ENCODE peak calls at places on chromosomes 6 and 20, in eight cellular contexts. One of them, this sample, is unnamed.

GRCh38 chr6:3442444-3443220 is 14.2 kb downstream of the SLC22A23 start:
- DNase-seq in HepG2: no peak
- DNase-seq in HCT116: no peak
- DNase-seq in A549: no peak
- DNase-seq in HL-60: no peak
- DNase-seq in SK-N-SH: no peak
- DNase-seq in GM23338: no peak
- DNase-seq in K562: peak
- DNase-seq in this sample: no peak

GRCh38 chr6:5905431-5906339 is 101.0 kb downstream of the NRN1 start:
- DNase-seq in HepG2: no peak
- DNase-seq in HCT116: no peak
- DNase-seq in A549: no peak
- DNase-seq in HL-60: no peak
- DNase-seq in SK-N-SH: no peak
- DNase-seq in GM23338: no peak
- DNase-seq in K562: no peak
- DNase-seq in this sample: no peak

GRCh38 chr20:57627972-57628650 is 7.9 kb upstream of the ZBP1 start:
- DNase-seq in HepG2: no peak
- DNase-seq in HCT116: no peak
- DNase-seq in A549: no peak
- DNase-seq in HL-60: peak
- DNase-seq in SK-N-SH: no peak
- DNase-seq in GM23338: no peak
- DNase-seq in K562: no peak
- DNase-seq in this sample: no peak

GRCh38 chr20:51196991-51197651 is 174.2 kb upstream of the KCNG1 start:
- DNase-seq in HepG2: no peak
- DNase-seq in HCT116: no peak
- DNase-seq in A549: no peak
- DNase-seq in HL-60: no peak
- DNase-seq in SK-N-SH: no peak
- DNase-seq in GM23338: no peak
- DNase-seq in K562: no peak
- DNase-seq in this sample: no peak

GRCh38 chr6:12353731-12354130 is 63.6 kb downstream of the EDN1 start:
- DNase-seq in HepG2: no peak
- DNase-seq in HCT116: no peak
- DNase-seq in A549: no peak
- DNase-seq in HL-60: no peak
- DNase-seq in SK-N-SH: no peak
- DNase-seq in GM23338: no peak
- DNase-seq in K562: no peak
- DNase-seq in this sample: no peak

GRCh38 chr20:4082406-4083102 is 67.2 kb upstream of the RNF24 start:
- DNase-seq in HepG2: peak
- DNase-seq in HCT116: no peak
- DNase-seq in A549: no peak
- DNase-seq in HL-60: peak
- DNase-seq in SK-N-SH: peak
- DNase-seq in GM23338: peak
- DNase-seq in K562: peak
- DNase-seq in this sample: no peak

GRCh38 chr20:42441196-42441861 is 748.4 kb downstream of the PTPRT start:
- DNase-seq in HepG2: no peak
- DNase-seq in HCT116: no peak
- DNase-seq in A549: no peak
- DNase-seq in HL-60: no peak
- DNase-seq in SK-N-SH: no peak
- DNase-seq in GM23338: no peak
- DNase-seq in K562: no peak
- DNase-seq in this sample: no peak

GRCh38 chr6:106608080-106608668 is 21.1 kb downstream of the RTN4IP1 start:
- DNase-seq in HepG2: peak
- DNase-seq in HCT116: peak
- DNase-seq in A549: peak
- DNase-seq in HL-60: peak
- DNase-seq in SK-N-SH: peak
- DNase-seq in GM23338: peak
- DNase-seq in K562: peak
- DNase-seq in this sample: peak

GRCh38 chr20:39605908-39606307 is 643.8 kb downstream of the DHX35 start:
- DNase-seq in HepG2: no peak
- DNase-seq in HCT116: no peak
- DNase-seq in A549: no peak
- DNase-seq in HL-60: no peak
- DNase-seq in SK-N-SH: no peak
- DNase-seq in GM23338: no peak
- DNase-seq in K562: no peak
- DNase-seq in this sample: no peak

GRCh38 chr6:6788394-6789020 is 200.0 kb downstream of the LY86 start:
- DNase-seq in HepG2: no peak
- DNase-seq in HCT116: no peak
- DNase-seq in A549: no peak
- DNase-seq in HL-60: peak
- DNase-seq in SK-N-SH: no peak
- DNase-seq in GM23338: peak
- DNase-seq in K562: peak
- DNase-seq in this sample: no peak

GRCh38 chr20:10347066-10347465 is 87.0 kb downstream of the MKKS start:
- DNase-seq in HepG2: no peak
- DNase-seq in HCT116: no peak
- DNase-seq in A549: no peak
- DNase-seq in HL-60: no peak
- DNase-seq in SK-N-SH: no peak
- DNase-seq in GM23338: no peak
- DNase-seq in K562: no peak
- DNase-seq in this sample: no peak

GRCh38 chr6:111231078-111231435 is 143.8 kb downstream of the SLC16A10 start:
- DNase-seq in HepG2: no peak
- DNase-seq in HCT116: no peak
- DNase-seq in A549: no peak
- DNase-seq in HL-60: no peak
- DNase-seq in SK-N-SH: no peak
- DNase-seq in GM23338: no peak
- DNase-seq in K562: no peak
- DNase-seq in this sample: no peak

GRCh38 chr20:4025125-4025524 is 9.8 kb upstream of the RNF24 start:
- DNase-seq in HepG2: no peak
- DNase-seq in HCT116: no peak
- DNase-seq in A549: no peak
- DNase-seq in HL-60: no peak
- DNase-seq in SK-N-SH: no peak
- DNase-seq in GM23338: no peak
- DNase-seq in K562: no peak
- DNase-seq in this sample: no peak

DNA sequence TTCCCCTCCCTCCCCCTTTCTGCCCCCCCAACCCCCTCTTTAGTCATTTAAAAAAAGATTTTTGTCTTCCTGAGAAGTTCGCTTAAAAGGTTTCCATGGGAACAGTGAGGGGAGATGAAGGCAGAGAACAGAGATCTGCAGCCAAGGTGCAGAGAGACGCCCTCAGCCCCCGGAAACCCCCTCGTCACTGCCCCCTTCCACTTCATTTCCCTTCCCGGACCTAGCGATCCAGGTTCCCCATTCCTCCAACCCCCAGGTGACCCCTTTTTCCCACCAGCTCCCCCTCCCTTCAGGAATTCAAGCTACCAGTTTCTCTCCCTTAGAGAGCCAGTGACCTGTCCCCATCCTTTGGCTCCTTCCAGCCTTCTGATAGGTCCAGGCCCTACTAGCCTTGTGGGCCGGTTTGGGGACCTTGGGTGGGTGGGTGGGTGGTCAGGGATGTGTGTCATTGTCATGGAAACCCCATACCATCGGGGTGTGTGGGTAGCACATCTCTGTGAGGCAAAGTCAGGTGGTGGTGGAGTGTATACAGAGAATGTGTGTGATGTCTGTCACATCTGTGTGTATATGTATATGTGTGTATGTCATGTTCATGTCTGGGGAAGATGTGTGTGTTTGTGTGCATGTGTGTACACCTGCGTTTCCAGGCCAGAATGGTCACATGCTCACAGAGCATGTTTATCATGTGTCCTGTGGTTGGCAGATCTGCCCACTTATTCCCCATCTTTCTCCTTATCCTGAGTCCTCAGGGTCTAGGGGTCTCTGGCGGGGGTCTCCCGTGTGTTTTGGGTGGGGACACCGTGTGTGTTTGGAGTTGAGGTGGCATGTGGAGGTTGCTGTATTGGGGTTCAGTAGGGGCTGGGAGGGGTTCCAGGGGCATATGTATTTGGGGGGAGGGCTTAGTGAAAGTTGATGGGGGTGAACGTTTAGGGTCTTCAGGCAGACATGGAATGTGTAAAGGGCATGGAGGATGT is 7.0 kb downstream of the SYNGAP1 start:
- DNase-seq in HepG2: no peak
- DNase-seq in HCT116: no peak
- DNase-seq in A549: peak
- DNase-seq in HL-60: no peak
- DNase-seq in SK-N-SH: peak
- DNase-seq in GM23338: peak
- DNase-seq in K562: peak
- DNase-seq in this sample: no peak
- TF ChIP-seq REST in HepG2: no peak
- TF ChIP-seq REST in HCT116: no peak
- TF ChIP-seq REST in A549: no peak
- TF ChIP-seq REST in HL-60: no peak
- TF ChIP-seq REST in SK-N-SH: no peak
- TF ChIP-seq REST in GM23338: no peak
- TF ChIP-seq REST in K562: no peak
- TF ChIP-seq REST in this sample: no peak

DNA sequence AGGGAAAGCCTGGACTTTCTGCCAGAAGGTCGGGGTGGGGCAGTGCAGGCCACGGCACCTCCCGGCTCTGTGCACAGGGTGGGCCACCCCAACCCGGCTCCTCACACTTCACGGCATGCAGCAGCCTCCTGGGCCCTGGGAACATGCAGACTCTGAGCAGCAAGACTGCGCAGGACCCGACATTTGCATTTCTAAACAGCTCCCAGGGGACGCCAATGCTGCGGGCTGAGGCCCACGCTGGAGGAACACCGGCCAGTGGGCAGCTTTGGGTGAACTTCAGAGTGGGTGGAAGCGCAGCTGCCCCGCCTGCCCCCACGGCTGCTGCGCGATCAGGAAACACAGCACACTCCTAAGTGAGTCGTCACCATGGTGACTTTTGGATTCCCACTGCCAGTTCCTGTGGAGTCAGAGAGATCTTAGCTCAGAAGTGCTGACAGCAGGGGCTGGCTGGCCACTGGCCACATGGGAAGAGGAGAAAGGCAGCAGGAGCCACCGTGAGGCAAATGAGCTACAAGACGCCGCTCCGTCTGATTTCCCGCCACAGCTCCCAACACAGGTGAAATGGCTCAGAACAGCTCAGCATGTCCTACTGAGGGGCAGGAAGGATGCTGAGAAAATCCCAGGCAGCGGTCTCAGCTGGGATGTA is 52.1 kb downstream of the RNASET2 start:
- DNase-seq in HepG2: no peak
- DNase-seq in HCT116: no peak
- DNase-seq in A549: no peak
- DNase-seq in HL-60: no peak
- DNase-seq in SK-N-SH: no peak
- DNase-seq in GM23338: peak
- DNase-seq in K562: no peak
- DNase-seq in this sample: no peak
- TF ChIP-seq CTCF in HepG2: no peak
- TF ChIP-seq CTCF in HCT116: no peak
- TF ChIP-seq CTCF in A549: no peak
- TF ChIP-seq CTCF in HL-60: no peak
- TF ChIP-seq CTCF in SK-N-SH: no peak
- TF ChIP-seq CTCF in GM23338: peak
- TF ChIP-seq CTCF in K562: no peak
- TF ChIP-seq CTCF in this sample: no peak

GRCh38 chr6:126337323-126337722 is 2.6 kb upstream of the CENPW start:
- DNase-seq in HepG2: no peak
- DNase-seq in HCT116: no peak
- DNase-seq in A549: no peak
- DNase-seq in HL-60: peak
- DNase-seq in SK-N-SH: no peak
- DNase-seq in GM23338: no peak
- DNase-seq in K562: no peak
- DNase-seq in this sample: no peak
- TF ChIP-seq REST in HepG2: no peak
- TF ChIP-seq REST in HCT116: no peak
- TF ChIP-seq REST in A549: no peak
- TF ChIP-seq REST in HL-60: no peak
- TF ChIP-seq REST in SK-N-SH: no peak
- TF ChIP-seq REST in GM23338: no peak
- TF ChIP-seq REST in K562: no peak
- TF ChIP-seq REST in this sample: no peak

GRCh38 chr6:116676021-116676420 is 5.0 kb upstream of the KPNA5 start:
- DNase-seq in HepG2: no peak
- DNase-seq in HCT116: no peak
- DNase-seq in A549: no peak
- DNase-seq in HL-60: no peak
- DNase-seq in SK-N-SH: no peak
- DNase-seq in GM23338: no peak
- DNase-seq in K562: no peak
- DNase-seq in this sample: no peak

GRCh38 chr6:116682334-116682712 is 1.3 kb downstream of the KPNA5 start:
- DNase-seq in HepG2: no peak
- DNase-seq in HCT116: no peak
- DNase-seq in A549: no peak
- DNase-seq in HL-60: peak
- DNase-seq in SK-N-SH: peak
- DNase-seq in GM23338: no peak
- DNase-seq in K562: no peak
- DNase-seq in this sample: no peak

GRCh38 chr6:116685437-116685993 is 4.5 kb downstream of the KPNA5 start:
- DNase-seq in HepG2: no peak
- DNase-seq in HCT116: no peak
- DNase-seq in A549: no peak
- DNase-seq in HL-60: no peak
- DNase-seq in SK-N-SH: no peak
- DNase-seq in GM23338: no peak
- DNase-seq in K562: no peak
- DNase-seq in this sample: no peak

DNA sequence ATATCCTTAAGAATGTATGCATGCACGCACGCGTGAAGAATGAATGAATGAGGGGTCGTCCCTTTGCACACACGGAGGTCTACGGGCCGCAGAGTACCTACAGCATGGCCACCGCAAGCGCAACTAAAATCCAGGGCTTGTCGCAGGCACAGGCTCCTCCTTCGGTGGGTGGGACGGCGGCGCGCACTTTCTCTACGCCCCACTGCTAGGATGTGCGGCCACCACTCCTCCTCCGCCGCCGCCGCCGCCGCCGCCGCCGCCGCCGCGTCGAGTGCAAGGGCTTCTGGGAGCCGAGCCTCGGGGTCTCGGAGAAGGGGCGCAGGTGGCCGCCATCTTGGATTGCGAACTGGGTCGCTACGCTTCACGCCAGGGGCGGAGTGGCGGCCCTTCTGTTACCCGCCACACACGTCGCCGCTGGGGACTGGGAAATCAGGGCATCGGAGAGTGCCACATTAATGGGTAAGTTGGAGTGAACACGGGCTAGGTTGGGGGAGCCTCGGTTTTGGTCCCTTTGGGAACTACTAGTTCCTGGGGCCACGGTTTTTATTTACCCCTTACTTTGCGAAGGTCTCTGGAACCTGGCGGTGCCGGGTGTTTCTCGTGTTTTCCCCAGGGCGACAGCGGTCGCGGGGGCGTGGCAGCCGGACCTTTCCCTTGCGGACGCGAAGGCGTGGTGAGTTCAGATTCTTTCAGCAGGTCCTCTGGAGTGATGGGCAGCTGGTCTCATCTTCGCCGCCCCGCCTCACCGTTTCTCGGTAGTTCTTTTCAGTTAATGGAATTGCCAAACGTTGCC is at the start of gene KPNA5:
- DNase-seq in HepG2: peak
- DNase-seq in HCT116: peak
- DNase-seq in A549: peak
- DNase-seq in HL-60: peak
- DNase-seq in SK-N-SH: peak
- DNase-seq in GM23338: peak
- DNase-seq in K562: peak
- DNase-seq in this sample: peak
- TF ChIP-seq CTCF in HepG2: peak
- TF ChIP-seq CTCF in HCT116: no peak
- TF ChIP-seq CTCF in A549: no peak
- TF ChIP-seq CTCF in HL-60: no peak
- TF ChIP-seq CTCF in SK-N-SH: no peak
- TF ChIP-seq CTCF in GM23338: no peak
- TF ChIP-seq CTCF in K562: no peak
- TF ChIP-seq CTCF in this sample: no peak